ENCODE peak calls at places on chromosomes 5 and 9, in seven cellular contexts. L is type B pancreatic cell, B is ovary, T is cardiac fibroblast, X is pancreas, A is epithelial cell of esophagus, C is nephron progenitor cell. F is an unnamed sample.

GRCh38 chr5:173591300-173591622 is 25.2 kb downstream of the BOD1 start:
- DNase-seq in B (no peak), C (no peak), A (no peak), X (no peak), T (no peak), L (no peak), F (no peak)

GRCh38 chr5:67182406-67182805 is 14.2 kb downstream of the CD180 start:
- DNase-seq in C (peak), B (peak), T (peak), L (no peak), X (no peak), A (peak), F (no peak)

GRCh38 chr5:131751551-131751950 is 45.3 kb downstream of the FNIP1 start:
- DNase-seq in A (no peak), C (no peak), T (peak), B (no peak), L (no peak), X (no peak), F (no peak)

GRCh38 chr5:142548739-142549275 is 137.1 kb downstream of the FGF1 start:
- DNase-seq in A (peak), X (no peak), T (peak), B (peak), L (peak), C (peak), F (peak)

GRCh38 chr5:96904054-96904931 is 28.0 kb downstream of the ERAP2 start:
- DNase-seq in C (no peak), L (no peak), T (peak), X (no peak), A (no peak), B (no peak), F (no peak)

GRCh38 chr5:97547999-97548797 is 365.2 kb upstream of the RIOK2 start:
- DNase-seq in X (no peak), L (no peak), B (no peak), T (peak), C (no peak), A (peak), F (no peak)

GRCh38 chr5:81778642-81779041 is 27.7 kb upstream of the SSBP2 start:
- DNase-seq in T (peak), A (peak), X (no peak), C (no peak), B (no peak), L (no peak), F (no peak)

GRCh38 chr5:95591490-95591901 is 28.4 kb upstream of the GPR150 start:
- DNase-seq in B (no peak), L (no peak), X (no peak), T (peak), A (peak), C (no peak), F (no peak)

GRCh38 chr5:74579215-74579614 is 61.3 kb downstream of the ENC1 start:
- DNase-seq in T (peak), L (no peak), B (no peak), X (no peak), A (no peak), C (no peak), F (no peak)

GRCh38 chr9:75974006-75974766 is 83.7 kb downstream of the PCSK5 start:
- DNase-seq in B (no peak), A (no peak), C (no peak), T (no peak), X (no peak), L (no peak), F (no peak)

GRCh38 chr9:89743216-89743575 is 138.4 kb downstream of the GADD45G start:
- DNase-seq in B (no peak), C (no peak), L (no peak), T (no peak), X (no peak), A (no peak), F (no peak)

GRCh38 chr5:45385321-45386058 is 310.7 kb downstream of the HCN1 start:
- DNase-seq in B (no peak), X (no peak), T (peak), C (no peak), L (no peak), A (peak), F (no peak)

GRCh38 chr5:58904737-58905136 is 321.9 kb downstream of the RAB3C start:
- DNase-seq in X (no peak), A (no peak), T (no peak), B (no peak), L (no peak), C (no peak), F (no peak)

GRCh38 chr5:58902305-58902704 is 319.4 kb downstream of the RAB3C start:
- DNase-seq in B (peak), T (no peak), C (no peak), L (no peak), A (no peak), X (no peak), F (no peak)

GRCh38 chr5:58901271-58901670 is 318.4 kb downstream of the RAB3C start:
- DNase-seq in L (no peak), B (no peak), C (no peak), X (no peak), T (no peak), A (no peak), F (no peak)

GRCh38 chr5:58905944-58906343 is 323.1 kb downstream of the RAB3C start:
- DNase-seq in A (no peak), C (no peak), T (no peak), X (no peak), L (no peak), B (no peak), F (no peak)

DNA sequence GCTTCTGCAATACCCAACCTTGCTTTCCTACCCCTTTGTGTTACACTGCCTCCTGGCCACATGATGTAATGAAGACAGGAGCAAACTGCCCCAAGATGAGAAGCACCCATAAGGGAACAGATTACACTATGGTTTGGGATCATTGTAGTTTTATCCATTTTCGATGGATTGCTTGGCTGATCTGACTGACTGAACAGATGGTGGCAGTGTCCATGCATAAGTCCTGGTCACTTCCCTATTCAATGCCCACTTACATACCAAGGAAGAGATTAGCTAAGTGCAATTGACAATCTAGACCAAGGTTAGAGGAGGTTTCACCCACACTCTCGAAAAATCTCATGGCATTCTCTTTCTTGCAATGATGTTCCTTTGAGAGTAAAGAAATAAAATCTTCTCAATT is 319.9 kb downstream of the RAB3C start:
- DNase-seq in A (no peak), L (no peak), T (no peak), C (no peak), X (no peak), B (no peak), F (no peak)
- TF ChIP-seq CTCF in A (no peak), L (no peak), T (no peak), C (no peak), X (no peak), B (no peak), F (no peak)

GRCh38 chr5:147339313-147339712 is 104.5 kb downstream of the STK32A start:
- DNase-seq in B (no peak), A (no peak), C (no peak), T (no peak), X (no peak), L (no peak), F (no peak)
- TF ChIP-seq CTCF in B (no peak), A (no peak), C (no peak), T (peak), X (no peak), L (no peak), F (no peak)

GRCh38 chr5:125331987-125332628 is 585.7 kb upstream of the ZNF608 start:
- DNase-seq in X (no peak), T (no peak), A (no peak), B (no peak), L (no peak), C (no peak), F (no peak)
- TF ChIP-seq CTCF in X (no peak), T (no peak), A (no peak), B (no peak), L (no peak), C (no peak), F (no peak)

GRCh38 chr5:147930759-147931158 is 24.4 kb upstream of the C5orf46 start:
- DNase-seq in T (no peak), X (no peak), C (no peak), B (no peak), A (no peak), L (no peak), F (no peak)

GRCh38 chr5:147939431-147940114 is 33.2 kb upstream of the C5orf46 start:
- DNase-seq in L (no peak), T (no peak), B (no peak), A (peak), X (no peak), C (no peak), F (no peak)

DNA sequence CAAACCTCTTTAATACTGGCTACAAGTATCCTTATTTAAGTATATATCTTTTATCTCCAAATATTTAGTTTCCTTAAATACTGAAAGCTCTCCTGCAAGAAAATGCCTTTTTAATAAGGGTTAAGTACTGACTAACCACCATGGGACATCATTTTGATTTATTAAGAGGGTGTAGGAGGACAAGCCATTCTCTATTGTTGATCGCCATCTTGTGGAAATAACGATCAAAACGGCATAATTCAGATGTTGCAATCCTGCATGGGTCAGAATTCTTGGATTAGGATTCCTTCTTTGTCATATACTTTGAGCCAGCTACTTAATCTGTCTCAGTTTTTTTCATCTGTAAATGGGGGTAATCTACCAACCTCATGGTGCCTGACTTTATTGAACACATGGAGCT is 28.7 kb upstream of the C5orf46 start:
- DNase-seq in X (no peak), A (peak), C (no peak), T (peak), L (no peak), B (no peak), F (no peak)
- TF ChIP-seq CTCF in X (no peak), A (peak), C (no peak), T (peak), L (peak), B (no peak), F (no peak)

DNA sequence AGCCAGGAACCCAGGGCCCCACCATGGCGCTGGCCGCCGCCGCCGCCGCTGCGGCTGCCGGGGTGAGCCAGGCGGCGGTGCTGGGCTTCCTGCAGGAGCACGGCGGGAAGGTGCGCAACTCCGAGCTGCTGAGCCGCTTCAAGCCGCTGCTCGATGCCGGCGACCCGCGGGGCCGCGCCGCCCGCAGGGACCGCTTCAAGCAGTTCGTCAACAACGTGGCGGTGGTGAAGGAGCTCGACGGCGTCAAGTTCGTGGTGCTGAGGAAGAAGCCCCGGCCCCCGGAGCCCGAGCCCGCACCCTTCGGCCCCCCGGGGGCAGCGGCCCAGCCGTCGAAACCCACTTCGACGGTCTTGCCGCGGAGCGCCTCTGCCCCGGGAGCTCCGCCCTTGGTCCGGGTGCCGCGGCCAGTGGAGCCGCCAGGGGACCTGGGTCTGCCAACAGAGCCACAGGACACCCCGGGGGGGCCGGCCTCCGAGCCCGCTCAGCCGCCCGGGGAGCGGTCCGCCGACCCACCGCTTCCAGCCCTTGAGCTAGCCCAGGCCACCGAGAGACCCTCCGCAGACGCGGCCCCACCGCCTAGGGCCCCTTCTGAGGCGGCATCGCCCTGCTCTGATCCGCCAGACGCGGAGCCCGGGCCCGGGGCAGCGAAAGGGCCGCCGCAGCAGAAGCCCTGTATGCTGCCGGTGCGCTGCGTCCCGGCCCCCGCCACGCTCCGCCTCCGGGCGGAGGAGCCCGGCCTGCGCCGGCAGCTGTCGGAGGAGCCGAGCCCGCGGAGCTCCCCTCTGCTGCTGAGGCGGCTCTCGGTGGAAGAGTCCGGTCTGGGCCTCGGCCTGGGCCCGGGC is 718 bp downstream of the SOWAHA start:
- DNase-seq in B (no peak), L (no peak), C (peak), X (peak), T (peak), A (peak), F (no peak)
- TF ChIP-seq CTCF in B (no peak), L (no peak), C (no peak), X (no peak), T (no peak), A (no peak), F (no peak)

GRCh38 chr9:4223434-4223833 is 76.4 kb downstream of the GLIS3 start:
- DNase-seq in T (no peak), L (no peak), B (no peak), C (no peak), X (no peak), A (peak), F (no peak)

GRCh38 chr9:4224181-4224580 is 75.7 kb downstream of the GLIS3 start:
- DNase-seq in T (no peak), X (no peak), A (no peak), B (no peak), C (no peak), L (no peak), F (no peak)

GRCh38 chr9:4226331-4227250 is 73.3 kb downstream of the GLIS3 start:
- DNase-seq in T (no peak), A (no peak), L (no peak), B (no peak), X (no peak), C (no peak), F (no peak)

GRCh38 chr9:4228142-4228541 is 71.7 kb downstream of the GLIS3 start:
- DNase-seq in A (no peak), T (no peak), C (no peak), B (no peak), X (no peak), L (no peak), F (no peak)

DNA sequence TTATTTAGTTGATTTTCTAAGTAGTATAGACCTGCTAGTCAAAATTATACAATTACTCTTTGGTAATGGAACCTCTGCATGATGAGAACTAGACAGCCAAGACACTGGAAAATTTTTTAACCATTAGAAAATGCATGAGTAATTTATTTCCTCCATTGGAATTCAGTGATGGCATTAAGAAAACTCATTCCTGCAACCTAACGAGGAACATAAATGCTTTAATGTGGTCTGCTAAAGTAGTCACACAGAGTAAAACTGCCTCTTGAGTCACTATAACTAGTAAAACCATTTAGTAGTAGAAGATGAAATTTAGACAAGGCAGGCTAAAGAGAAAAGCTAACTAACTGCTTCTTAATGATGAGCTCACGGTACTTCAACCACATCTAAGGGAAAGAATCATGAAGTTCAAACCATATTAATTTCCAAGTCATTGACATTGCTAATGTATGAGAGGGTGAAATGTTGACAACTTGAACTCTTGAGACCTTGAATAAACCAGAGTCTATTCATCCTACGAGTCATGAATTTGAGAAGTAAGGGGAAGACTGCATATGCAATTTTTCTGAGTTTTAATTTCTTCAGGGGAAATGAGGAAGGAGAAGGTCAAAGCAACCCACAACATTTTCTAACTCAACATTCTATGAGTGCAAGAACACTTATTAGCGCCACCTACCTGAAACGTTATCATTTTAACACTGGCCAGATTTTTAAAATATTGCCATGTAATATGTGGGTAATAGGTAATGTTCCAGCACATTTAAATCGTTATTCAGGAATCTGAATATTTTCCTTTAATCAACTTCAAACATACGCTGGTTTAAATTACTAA is 74.4 kb downstream of the GLIS3 start:
- DNase-seq in A (peak), T (peak), C (no peak), X (no peak), L (no peak), B (no peak), F (no peak)
- TF ChIP-seq CTCF in A (peak), T (no peak), C (no peak), X (no peak), L (no peak), B (no peak), F (no peak)

DNA sequence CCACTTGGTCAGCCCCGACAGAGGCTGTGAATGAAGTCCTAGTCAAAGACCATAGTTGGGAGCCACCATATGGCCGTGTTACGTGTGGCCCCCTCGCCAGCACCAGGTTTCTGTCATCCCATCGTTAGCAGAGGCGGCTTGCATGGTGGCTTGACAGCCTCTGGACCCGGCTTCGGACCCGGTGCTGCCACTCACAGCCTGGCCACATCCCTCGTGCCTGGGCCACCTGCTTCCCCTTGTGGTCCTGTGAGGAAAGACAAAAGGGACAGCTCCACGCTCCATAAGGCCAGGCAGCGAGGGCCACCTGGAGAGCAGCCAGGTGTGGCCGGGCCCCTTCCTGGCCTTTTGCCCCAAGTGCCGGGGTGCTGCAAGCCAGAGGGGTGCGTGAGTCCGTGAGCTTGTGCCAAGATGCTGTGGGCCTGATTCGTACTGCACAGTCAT is 6.2 kb downstream of the NKD2 start:
- DNase-seq in L (no peak), T (no peak), X (no peak), A (no peak), B (no peak), C (no peak), F (peak)
- TF ChIP-seq CTCF in L (no peak), T (no peak), X (no peak), A (no peak), B (no peak), C (no peak), F (no peak)

DNA sequence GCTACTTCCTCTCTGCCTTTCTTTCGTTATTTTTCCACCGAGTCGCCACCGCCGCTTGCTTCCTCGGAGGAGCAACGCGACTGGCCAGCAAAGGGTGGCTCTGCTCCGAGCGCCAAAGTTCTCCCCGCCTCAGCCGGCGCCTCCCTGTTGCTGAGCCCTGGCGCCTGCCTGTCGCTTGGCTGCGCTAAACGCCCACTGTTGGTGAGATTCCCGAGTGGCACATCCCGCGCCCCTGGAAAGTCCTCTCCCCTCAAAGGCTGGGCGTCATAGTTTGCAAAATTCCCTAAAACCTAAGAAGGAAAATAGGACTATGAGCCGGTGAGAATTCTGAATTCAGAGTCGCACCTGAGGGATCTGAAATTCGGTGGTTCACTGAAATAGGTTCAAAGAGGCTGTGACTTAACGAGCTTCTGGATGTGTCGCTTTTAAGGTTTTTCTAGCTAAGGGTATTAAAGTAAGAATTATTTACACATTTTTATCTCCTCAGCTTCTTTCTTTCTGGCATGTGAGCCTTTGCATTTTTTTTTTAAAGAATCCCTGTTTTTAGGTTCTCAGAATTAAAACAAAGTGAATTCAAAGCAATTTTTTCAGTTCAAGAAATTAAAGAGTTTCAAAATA is at the start of gene GRIN3A:
- DNase-seq in T (peak), C (peak), A (peak), L (no peak), B (peak), X (peak), F (peak)
- TF ChIP-seq CTCF in T (no peak), C (no peak), A (no peak), L (peak), B (no peak), X (no peak), F (no peak)

DNA sequence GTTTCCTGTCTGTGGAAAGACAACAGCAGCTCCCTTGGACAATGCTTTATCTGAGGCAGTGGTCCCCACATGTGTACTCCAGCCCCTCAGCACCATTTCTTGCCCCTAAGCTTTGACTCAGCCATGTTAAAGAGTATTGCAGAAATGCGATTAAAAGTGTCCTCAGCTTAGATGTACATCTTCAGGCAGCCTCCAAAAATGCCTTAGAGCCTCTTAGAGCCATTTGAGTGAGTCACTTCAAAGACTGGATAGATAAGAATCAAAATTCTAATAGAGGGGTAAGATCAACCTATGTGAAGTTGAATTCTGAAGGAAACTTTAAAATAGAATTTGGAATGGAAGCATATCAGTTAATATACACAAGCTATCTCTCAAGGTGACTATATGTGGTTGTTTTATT is 296.3 kb downstream of the ADAMTS6 start:
- DNase-seq in L (no peak), T (peak), C (no peak), X (no peak), A (no peak), B (no peak), F (no peak)
- TF ChIP-seq CTCF in L (no peak), T (no peak), C (no peak), X (no peak), A (no peak), B (no peak), F (no peak)

DNA sequence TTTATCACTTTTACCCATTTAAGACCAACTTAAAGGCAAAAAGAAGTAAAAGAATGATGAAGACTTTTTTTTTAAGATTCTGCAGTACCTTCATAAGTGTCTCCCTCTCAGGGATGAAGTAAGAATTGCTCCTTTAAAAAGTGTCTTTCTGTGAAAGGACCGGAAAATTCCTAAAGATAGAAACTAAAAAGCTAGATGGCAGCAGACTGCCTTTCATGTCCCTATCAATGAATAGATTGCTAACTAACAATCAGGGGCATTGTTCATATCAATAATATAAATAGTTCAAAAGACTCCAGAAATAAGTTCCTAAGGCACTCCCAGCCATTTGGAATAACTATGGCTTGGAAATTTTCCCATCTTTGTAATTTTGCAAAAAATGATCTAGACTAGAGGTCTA is 558.0 kb downstream of the PDE4D start:
- DNase-seq in B (no peak), L (no peak), X (no peak), T (no peak), C (no peak), A (no peak), F (no peak)
- TF ChIP-seq CTCF in B (no peak), L (no peak), X (no peak), T (no peak), C (no peak), A (no peak), F (no peak)